ENCODE peak calls at places on chromosomes 3 and 15, in five cellular contexts. I, Q, E, F and R are unnamed samples.

GRCh38 chr15:98920091-98920880 is 87.3 kb downstream of the PGPEP1L start:
- DNase-seq in I (no peak), Q (no peak), E (no peak), F (no peak), R (no peak)

GRCh38 chr15:51883436-51883835 is 54.0 kb downstream of the TMOD3 start:
- DNase-seq in I (peak), Q (no peak), E (peak), F (no peak), R (peak)

GRCh38 chr15:70487380-70487725 is 276.0 kb downstream of the UACA start:
- DNase-seq in I (no peak), Q (no peak), E (no peak), F (no peak), R (no peak)

GRCh38 chr3:62548806-62549205 is 175.5 kb upstream of the FEZF2 start:
- DNase-seq in I (no peak), Q (no peak), E (no peak), F (no peak), R (no peak)

GRCh38 chr15:80167936-80168335 is 15.1 kb downstream of the FAH start:
- DNase-seq in I (no peak), Q (no peak), E (no peak), F (no peak), R (no peak)

GRCh38 chr15:44726568-44727461 is 9.5 kb upstream of the TRIM69 start:
- DNase-seq in I (peak), Q (peak), E (peak), F (no peak), R (peak)

GRCh38 chr15:83766326-83766725 is 112.4 kb downstream of the ADAMTSL3 start:
- DNase-seq in I (peak), Q (no peak), E (peak), F (no peak), R (peak)

GRCh38 chr3:127715541-127715940 is 42.8 kb downstream of the ABTB1 start:
- DNase-seq in I (no peak), Q (no peak), E (no peak), F (no peak), R (no peak)

GRCh38 chr3:82938821-82939328 is 1177.4 kb upstream of the GBE1 start:
- DNase-seq in I (no peak), Q (no peak), E (no peak), F (no peak), R (no peak)

GRCh38 chr3:59432676-59433075 is 382.9 kb upstream of the CFAP20DC start:
- DNase-seq in I (no peak), Q (no peak), E (peak), F (no peak), R (no peak)

GRCh38 chr3:122484985-122485384 is 29.8 kb downstream of the KPNA1 start:
- DNase-seq in I (peak), Q (no peak), E (peak), F (no peak), R (peak)

GRCh38 chr15:87394676-87395075 is 861.9 kb downstream of the NTRK3 start:
- DNase-seq in I (no peak), Q (no peak), E (no peak), F (no peak), R (no peak)

GRCh38 chr3:48595526-48596121 is 495 bp upstream of the COL7A1 start:
- DNase-seq in I (peak), Q (no peak), E (peak), F (no peak), R (peak)

GRCh38 chr15:68734352-68734751 is 86.3 kb downstream of the ANP32A start:
- DNase-seq in I (no peak), Q (no peak), E (no peak), F (no peak), R (no peak)

GRCh38 chr15:70356919-70357318 is 259.2 kb upstream of the TLE3 start:
- DNase-seq in I (no peak), Q (no peak), E (peak), F (no peak), R (peak)

GRCh38 chr3:72102057-72102711 is 317.2 kb upstream of the PROK2 start:
- DNase-seq in I (no peak), Q (no peak), E (no peak), F (no peak), R (no peak)

GRCh38 chr3:142849148-142849547 is 39.7 kb downstream of the PCOLCE2 start:
- DNase-seq in I (no peak), Q (no peak), E (no peak), F (no peak), R (no peak)

GRCh38 chr15:51726302-51727073 is 11.0 kb downstream of the LYSMD2 start:
- DNase-seq in I (peak), Q (no peak), E (peak), F (peak), R (peak)

GRCh38 chr15:43410572-43411214 is 39.8 kb downstream of the TUBGCP4 start:
- DNase-seq in I (peak), Q (no peak), E (peak), F (no peak), R (peak)

GRCh38 chr3:27553868-27554540 is 69.8 kb upstream of the SLC4A7 start:
- DNase-seq in I (no peak), Q (no peak), E (no peak), F (no peak), R (peak)

GRCh38 chr15:52295421-52295991 is at the start of gene MYO5C:
- DNase-seq in I (peak), Q (no peak), E (peak), F (peak), R (peak)

GRCh38 chr3:83928391-83928790 is 1030.4 kb upstream of the CADM2 start:
- DNase-seq in I (no peak), Q (no peak), E (no peak), F (no peak), R (peak)

GRCh38 chr3:105867690-105868449 is 942 bp downstream of the CBLB start:
- DNase-seq in I (peak), Q (no peak), E (no peak), F (no peak), R (peak)

GRCh38 chr3:47890832-47891620 is 88.1 kb downstream of the DHX30 start:
- DNase-seq in I (no peak), Q (no peak), E (no peak), F (peak), R (peak)

GRCh38 chr15:92954578-92954977 is 54.5 kb downstream of the CHD2 start:
- DNase-seq in I (no peak), Q (no peak), E (no peak), F (no peak), R (no peak)

GRCh38 chr15:78317145-78317836 is 17.9 kb upstream of the SKIC8 start:
- DNase-seq in I (peak), Q (no peak), E (no peak), F (no peak), R (peak)

GRCh38 chr3:156291269-156292123 is 171.1 kb downstream of the KCNAB1 start:
- DNase-seq in I (no peak), Q (no peak), E (peak), F (peak), R (no peak)

GRCh38 chr15:34514251-34514760 is 69.1 kb downstream of the GOLGA8B start:
- DNase-seq in I (peak), Q (peak), E (no peak), F (no peak), R (no peak)

GRCh38 chr15:25468611-25469010 is 29.8 kb upstream of the UBE3A start:
- DNase-seq in I (no peak), Q (no peak), E (no peak), F (no peak), R (no peak)

GRCh38 chr15:70741677-70742293 is 21.6 kb downstream of the UACA start:
- DNase-seq in I (peak), Q (no peak), E (peak), F (no peak), R (peak)

DNA sequence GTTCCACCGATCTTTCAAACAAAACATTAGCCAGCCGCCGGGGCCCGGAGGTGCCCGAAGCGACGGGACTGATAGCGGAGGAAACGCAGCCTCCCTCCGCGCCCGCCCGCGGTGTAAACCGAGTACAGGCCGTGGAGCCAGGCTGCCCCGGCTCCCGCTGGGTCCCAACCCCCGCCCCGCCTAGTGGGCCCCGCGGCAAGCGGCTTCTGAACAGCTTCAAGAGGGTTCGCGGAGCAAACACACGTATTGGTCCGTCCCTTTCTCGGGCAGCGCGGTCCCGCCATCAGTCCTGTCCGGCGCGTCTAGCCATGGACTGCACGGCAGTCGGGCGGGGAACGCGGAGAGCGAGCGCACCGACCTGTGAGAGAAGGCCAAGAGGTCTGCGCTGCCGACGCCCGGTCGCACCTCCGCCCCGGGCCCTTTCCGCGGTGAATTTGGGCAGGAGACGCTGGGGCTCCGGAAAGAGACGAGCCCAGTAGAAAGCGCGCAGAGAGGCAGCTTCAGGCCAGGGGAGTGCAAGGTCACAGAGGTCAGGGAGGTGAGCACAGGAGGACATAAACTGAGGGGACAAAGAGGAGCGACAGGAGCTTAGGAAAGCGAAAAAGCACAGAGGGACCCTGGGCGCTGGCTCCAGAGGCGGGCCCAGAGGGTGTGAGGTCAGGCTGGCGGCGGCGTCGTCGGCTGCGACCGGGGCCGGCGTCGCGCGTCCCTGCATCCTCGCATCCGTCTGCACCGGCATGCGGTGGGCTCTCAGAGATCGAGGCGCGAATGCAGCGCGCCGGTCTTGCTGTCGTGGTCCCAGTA is 1.9 kb downstream of the FOXL2 start:
- DNase-seq in I (no peak), Q (peak), E (no peak), F (peak), R (no peak)
- H3K4me3 ChIP-seq in I (no peak), Q (peak), E (no peak), F (peak), R (no peak)

GRCh38 chr15:55256281-55257013 is 33.2 kb downstream of the RAB27A start:
- DNase-seq in I (no peak), Q (no peak), E (peak), F (no peak), R (peak)
- H3K4me3 ChIP-seq in I (no peak), Q (peak), E (no peak), F (no peak), R (no peak)

GRCh38 chr15:66565141-66565595 is 630 bp downstream of the LCTL start:
- DNase-seq in I (no peak), Q (no peak), E (no peak), F (no peak), R (no peak)
- H3K4me3 ChIP-seq in I (no peak), Q (no peak), E (peak), F (peak), R (no peak)

GRCh38 chr3:197532388-197532787 is 23.4 kb downstream of the BDH1 start:
- DNase-seq in I (no peak), Q (no peak), E (no peak), F (no peak), R (no peak)

GRCh38 chr3:197539651-197540051 is 16.1 kb downstream of the BDH1 start:
- DNase-seq in I (no peak), Q (no peak), E (no peak), F (no peak), R (no peak)

GRCh38 chr3:197533396-197534347 is 22.1 kb downstream of the BDH1 start:
- DNase-seq in I (peak), Q (no peak), E (no peak), F (no peak), R (peak)

GRCh38 chr3:197534348-197534725 is 21.4 kb downstream of the BDH1 start:
- DNase-seq in I (no peak), Q (no peak), E (no peak), F (no peak), R (peak)
- H3K4me3 ChIP-seq in I (no peak), Q (no peak), E (no peak), F (no peak), R (no peak)

GRCh38 chr3:193452338-193452737 is 73.8 kb upstream of the ATP13A5 start:
- DNase-seq in I (peak), Q (no peak), E (no peak), F (no peak), R (peak)
- H3K4me3 ChIP-seq in I (no peak), Q (no peak), E (no peak), F (no peak), R (no peak)

GRCh38 chr3:100402150-100402706 is 889 bp downstream of the LNP1 start:
- DNase-seq in I (peak), Q (no peak), E (peak), F (no peak), R (peak)

GRCh38 chr3:100400782-100401673 is at the start of the genes LNP1 and TOMM70:
- DNase-seq in I (peak), Q (peak), E (peak), F (peak), R (peak)

GRCh38 chr3:100401674-100402036 is 316 bp downstream of the LNP1 start:
- DNase-seq in I (peak), Q (no peak), E (peak), F (no peak), R (peak)

GRCh38 chr3:100407164-100407563 is 5.8 kb downstream of the LNP1 start:
- DNase-seq in I (no peak), Q (no peak), E (no peak), F (no peak), R (no peak)

GRCh38 chr3:100403956-100404548 is 2.7 kb downstream of the LNP1 start:
- DNase-seq in I (no peak), Q (no peak), E (no peak), F (no peak), R (no peak)
- H3K4me3 ChIP-seq in I (peak), Q (no peak), E (no peak), F (peak), R (no peak)

DNA sequence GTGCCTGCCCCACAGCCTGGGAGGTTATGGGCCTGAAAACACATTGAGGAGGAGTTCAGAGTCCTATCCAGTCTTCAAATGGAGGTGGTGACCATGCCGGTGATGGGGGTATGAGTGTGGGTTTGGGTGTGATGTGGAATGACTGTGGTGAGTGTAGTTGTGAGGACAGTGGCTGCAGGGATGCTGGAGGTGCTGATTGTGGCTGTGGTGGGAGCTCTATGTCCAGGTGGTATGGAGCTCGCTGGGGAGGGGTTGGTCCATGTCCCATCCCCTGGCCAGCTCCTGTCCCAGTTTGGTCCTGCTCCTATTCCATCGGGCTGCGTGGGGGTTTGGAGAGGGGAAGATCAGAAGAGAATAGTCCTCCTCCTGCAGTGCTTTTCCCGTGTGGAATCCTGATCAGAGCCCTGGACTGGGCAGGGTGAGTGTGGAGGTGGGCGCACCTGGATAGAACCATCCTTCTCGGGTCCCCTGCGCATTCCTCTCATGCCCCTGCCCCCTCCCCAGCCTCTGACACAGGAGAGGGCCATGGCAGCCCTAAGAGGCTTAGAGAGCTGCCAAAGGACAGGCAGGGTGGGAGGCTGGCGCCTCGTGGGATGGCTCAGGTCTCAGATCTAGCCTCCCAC is 23.0 kb upstream of the GOLGA6C start:
- DNase-seq in I (no peak), Q (no peak), E (no peak), F (no peak), R (no peak)
- H3K4me3 ChIP-seq in I (no peak), Q (no peak), E (no peak), F (no peak), R (no peak)

DNA sequence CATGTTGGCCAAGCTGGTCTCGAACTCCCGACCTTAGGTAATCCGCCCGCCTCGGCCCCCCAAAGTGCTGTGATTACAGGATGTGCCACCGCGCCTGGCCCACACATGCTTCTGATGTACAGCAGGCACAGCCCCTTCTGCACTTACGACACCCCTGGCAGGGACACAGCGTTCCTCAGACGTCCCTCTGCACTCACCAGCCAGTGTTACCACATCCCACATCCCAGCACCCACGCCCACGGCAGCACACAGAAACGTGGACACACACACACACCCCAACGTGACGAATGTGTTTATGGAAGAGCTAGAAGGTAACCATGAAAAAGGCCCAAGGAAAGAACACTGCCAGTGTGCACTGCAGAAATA is 576 bp upstream of the RPAP1 start:
- DNase-seq in I (no peak), Q (peak), E (no peak), F (no peak), R (no peak)
- H3K4me3 ChIP-seq in I (peak), Q (peak), E (no peak), F (peak), R (no peak)

GRCh38 chr3:134355416-134355815 is 18.8 kb downstream of the AMOTL2 start:
- DNase-seq in I (no peak), Q (no peak), E (no peak), F (no peak), R (no peak)

GRCh38 chr3:134357261-134357913 is 16.9 kb downstream of the AMOTL2 start:
- DNase-seq in I (no peak), Q (no peak), E (no peak), F (no peak), R (no peak)

GRCh38 chr3:134354612-134355275 is 19.5 kb downstream of the AMOTL2 start:
- DNase-seq in I (no peak), Q (no peak), E (no peak), F (no peak), R (no peak)

GRCh38 chr3:134357914-134358811 is 16.1 kb downstream of the AMOTL2 start:
- DNase-seq in I (peak), Q (no peak), E (peak), F (peak), R (peak)

GRCh38 chr3:134356411-134357040 is 17.7 kb downstream of the AMOTL2 start:
- DNase-seq in I (no peak), Q (no peak), E (no peak), F (no peak), R (no peak)
- H3K4me3 ChIP-seq in I (no peak), Q (no peak), E (no peak), F (no peak), R (no peak)

DNA sequence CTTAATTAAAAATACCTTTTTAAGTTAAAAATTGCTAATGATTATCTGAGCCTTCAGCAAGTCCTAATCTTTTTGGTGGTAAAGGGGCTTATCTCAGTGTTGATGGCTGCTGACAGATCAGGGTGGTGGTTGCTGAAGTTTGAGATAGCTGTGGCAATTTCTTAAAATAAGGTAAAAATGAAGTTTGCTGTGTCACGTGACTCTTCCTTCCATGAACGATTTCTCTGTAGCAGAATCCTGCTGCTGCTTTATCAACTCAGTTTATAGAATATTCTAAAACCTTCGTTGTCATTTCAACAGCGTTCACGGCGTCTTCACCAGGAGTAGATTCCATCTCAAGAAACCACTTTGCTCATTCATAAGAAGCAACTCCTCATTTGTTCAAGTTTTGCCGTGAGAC is 110.1 kb downstream of the SUCNR1 start:
- DNase-seq in I (no peak), Q (no peak), E (no peak), F (no peak), R (no peak)
- H3K4me3 ChIP-seq in I (no peak), Q (no peak), E (no peak), F (no peak), R (no peak)